ENCODE peak calls at places on chromosomes 12 and 14, in five cellular contexts. Q is Right ventricle myocardium superior; R is pancreas; Z is CD8-positive, alpha-beta T cell; A is stimulated activated CD8-positive, alpha-beta memory T cell treated with anti-CD3 and anti-CD28 coated beads, Interleukin-12 subunit alpha, Interleukin-12 subunit beta, amount 100 ng/mL, for 4 hours. P is an unnamed sample.

GRCh38 chr12:12033589-12034223 is 37.0 kb upstream of the BCL2L14 start:
- DNase-seq in Q (no peak), R (no peak), Z (no peak), A (no peak), P (no peak)

GRCh38 chr14:76729195-76729594 is 32.1 kb upstream of the VASH1 start:
- DNase-seq in Q (no peak), R (no peak), Z (no peak), A (no peak), P (no peak)

GRCh38 chr12:22518067-22518719 is 26.1 kb downstream of the C2CD5 start:
- DNase-seq in Q (peak), R (peak), Z (no peak), A (no peak), P (peak)

GRCh38 chr14:55705651-55706340 is 125.8 kb downstream of the KTN1 start:
- DNase-seq in Q (no peak), R (peak), Z (no peak), A (no peak), P (no peak)

GRCh38 chr14:59346796-59347510 is 118.2 kb downstream of the GPR135 start:
- DNase-seq in Q (no peak), R (no peak), Z (no peak), A (no peak), P (no peak)

GRCh38 chr12:116141110-116141832 is 136.2 kb downstream of the MED13L start:
- DNase-seq in Q (no peak), R (no peak), Z (no peak), A (no peak), P (no peak)

GRCh38 chr14:32468955-32469354 is 139.9 kb downstream of the AKAP6 start:
- DNase-seq in Q (no peak), R (no peak), Z (no peak), A (no peak), P (no peak)

GRCh38 chr14:52267501-52268190 is at the start of gene PTGDR:
- DNase-seq in Q (peak), R (no peak), Z (no peak), A (peak), P (peak)

GRCh38 chr14:57533214-57533613 is 39.6 kb upstream of the CCDC198 start:
- DNase-seq in Q (no peak), R (peak), Z (no peak), A (no peak), P (no peak)

GRCh38 chr12:57983150-57983857 is 41.9 kb downstream of the ATP23 start:
- DNase-seq in Q (no peak), R (peak), Z (no peak), A (no peak), P (no peak)

GRCh38 chr14:77124345-77125274 is 17.0 kb downstream of the ZDHHC22 start:
- DNase-seq in Q (peak), R (peak), Z (peak), A (peak), P (peak)

P was measured in left ventricle myocardium superior.